ENCODE peak calls at places on chromosomes 7 and 10, in six cellular contexts. X is HepG2, M is SK-N-SH, A is GM12878, Y is K562, L is H1. T is an unnamed sample.

GRCh38 chr7:105188201-105188600 is 174.2 kb downstream of the KMT2E start:
- DNase-seq in Y (no peak), L (no peak), X (no peak), A (no peak), M (no peak), T (no peak)

GRCh38 chr10:127046975-127047877 is 142.0 kb downstream of the DOCK1 start:
- DNase-seq in L (no peak), X (no peak), M (no peak), Y (no peak), A (no peak), T (no peak)

GRCh38 chr10:76388321-76388720 is 956.9 kb downstream of the LRMDA start:
- DNase-seq in Y (no peak), A (no peak), X (no peak), L (no peak), M (no peak), T (no peak)

GRCh38 chr7:114153700-114154099 is 234.9 kb upstream of the PPP1R3A start:
- DNase-seq in L (no peak), X (no peak), M (no peak), A (no peak), Y (no peak), T (no peak)

GRCh38 chr10:17742918-17743317 is 9.1 kb upstream of the TMEM236 start:
- DNase-seq in M (peak; percentile 49), X (peak; percentile 30), L (peak; percentile 84), A (no peak), Y (peak; percentile 59), T (peak; percentile 49)

GRCh38 chr7:105760549-105761447 is 115.6 kb downstream of the ATXN7L1 start:
- DNase-seq in A (no peak), M (no peak), L (no peak), X (no peak), Y (no peak), T (no peak)

GRCh38 chr10:50396491-50397311 is 145.4 kb upstream of the ASAH2 start:
- DNase-seq in X (no peak), L (no peak), A (no peak), Y (no peak), M (no peak), T (no peak)

GRCh38 chr7:54811925-54812264 is 52.9 kb upstream of the SEC61G start:
- DNase-seq in Y (no peak), A (no peak), L (no peak), X (no peak), M (no peak), T (no peak)

GRCh38 chr7:116999316-116999715 is 46.0 kb downstream of the ST7 start:
- DNase-seq in M (no peak), X (no peak), L (no peak), Y (peak; percentile 7), A (no peak), T (no peak)

GRCh38 chr10:69409968-69410367 is 6.8 kb downstream of the TACR2 start:
- DNase-seq in Y (peak; percentile 48), X (no peak), A (peak; percentile 60), L (no peak), M (no peak), T (no peak)

GRCh38 chr7:44067064-44067951 is 1.9 kb upstream of the PGAM2 start:
- DNase-seq in L (no peak), M (peak; percentile 42), A (no peak), Y (no peak), X (no peak), T (no peak)

GRCh38 chr7:140497241-140497769 is 18.0 kb upstream of the MKRN1 start:
- DNase-seq in M (no peak), X (no peak), Y (no peak), L (no peak), A (no peak), T (no peak)

GRCh38 chr7:31114593-31115343 is 62.7 kb downstream of the ADCYAP1R1 start:
- DNase-seq in M (no peak), Y (no peak), L (peak; percentile 50), X (no peak), A (no peak), T (no peak)

GRCh38 chr7:98288064-98288823 is 6.8 kb downstream of the BRI3 start:
- DNase-seq in Y (no peak), X (no peak), L (no peak), M (peak; percentile 35), A (no peak), T (no peak)

GRCh38 chr10:82150123-82150900 is 275.3 kb downstream of the NRG3 start:
- DNase-seq in M (peak; percentile 32), X (no peak), Y (no peak), A (no peak), L (peak; percentile 92), T (no peak)

GRCh38 chr7:33278095-33278494 is 148.7 kb downstream of the BBS9 start:
- DNase-seq in Y (no peak), A (no peak), X (peak; percentile 9), L (no peak), M (no peak), T (no peak)

GRCh38 chr7:134029-134428 is 58.3 kb upstream of the FAM20C start:
- DNase-seq in M (no peak), Y (no peak), X (no peak), A (no peak), L (no peak), T (no peak)

GRCh38 chr10:22339761-22340361 is 5.4 kb upstream of the SPAG6 start:
- DNase-seq in X (no peak), L (no peak), Y (peak; percentile 47), M (peak; percentile 55), A (no peak), T (no peak)

GRCh38 chr7:1576521-1577253 is 6.9 kb upstream of the PSMG3 start:
- DNase-seq in M (no peak), Y (no peak), A (no peak), L (no peak), X (no peak), T (no peak)

GRCh38 chr10:103676851-103677417 is 178.4 kb downstream of the SH3PXD2A start:
- DNase-seq in M (no peak), Y (no peak), A (no peak), X (no peak), L (no peak), T (no peak)

GRCh38 chr10:37734971-37735370 is 122.4 kb downstream of the ZNF248 start:
- DNase-seq in A (no peak), X (peak; percentile 72), M (no peak), L (no peak), Y (no peak), T (peak; percentile 54)

GRCh38 chr10:117663750-117664149 is 121.2 kb downstream of the EMX2 start:
- DNase-seq in X (peak; percentile 6), M (no peak), A (peak; percentile 83), Y (no peak), L (no peak), T (peak; percentile 33)

GRCh38 chr10:79073784-79074432 is 5.1 kb downstream of the ZMIZ1 start:
- DNase-seq in M (no peak), L (no peak), A (no peak), Y (no peak), X (peak; percentile 61), T (no peak)

DNA sequence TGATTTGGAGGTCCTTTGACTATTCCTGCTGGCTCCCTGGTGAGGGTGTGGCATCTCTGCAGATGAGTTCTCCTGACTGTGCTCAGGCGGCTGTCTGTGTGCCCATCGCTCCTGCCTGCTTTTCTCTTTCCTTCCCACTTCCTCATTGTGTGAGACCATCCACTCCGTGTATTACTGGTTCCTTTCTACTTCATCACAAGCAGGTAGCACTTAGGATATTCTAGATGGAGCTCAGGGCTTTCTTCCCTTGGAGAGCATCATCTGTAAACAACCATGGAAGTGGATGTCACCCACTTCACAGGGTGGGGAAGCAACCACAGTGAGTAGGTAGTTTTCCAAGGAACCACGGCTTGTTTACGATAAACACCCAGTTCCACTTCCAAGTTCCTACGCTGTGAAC is 15.7 kb downstream of the DNAJB6 start:
- DNase-seq in M (no peak), L (no peak), X (no peak), A (no peak), Y (peak; percentile 32), T (no peak)
- TF ChIP-seq JUND in M (no peak), L (no peak), X (no peak), A (no peak), Y (no peak), T (no peak)

GRCh38 chr10:92464364-92464763 is 109.5 kb downstream of the IDE start:
- DNase-seq in Y (peak; percentile 41), M (no peak), A (no peak), X (no peak), L (no peak), T (no peak)

GRCh38 chr10:92463582-92463981 is 110.3 kb downstream of the IDE start:
- DNase-seq in A (no peak), Y (no peak), L (no peak), X (no peak), M (no peak), T (no peak)
- H3K36me3 ChIP-seq in A (peaks cover 1% of the 10 kb centered on the region), Y (peaks cover 71% of the 10 kb centered on the region), L (peaks cover 30% of the 10 kb centered on the region), X (peaks cover 4% of the 10 kb centered on the region), M (peaks cover 51% of the 10 kb centered on the region), T (peaks cover 11% of the 10 kb centered on the region)

DNA sequence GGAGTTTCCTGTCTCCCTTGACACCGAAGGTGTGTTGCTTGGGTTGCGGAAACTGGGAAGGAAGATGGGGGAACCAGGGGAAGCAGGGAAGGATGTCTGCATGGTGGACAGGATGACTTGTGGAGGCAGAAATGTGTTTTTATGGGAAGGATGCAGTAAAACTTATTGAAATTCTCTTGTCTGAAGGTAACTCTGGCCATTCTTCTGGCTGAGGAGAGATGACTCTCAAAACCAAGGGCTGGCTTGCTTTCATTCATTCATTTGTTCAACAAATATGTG is 1.5 kb downstream of the UBTD1 start:
- DNase-seq in L (no peak), A (no peak), Y (no peak), M (no peak), X (no peak), T (no peak)
- H3K9ac ChIP-seq in L (peak overlapping the region; percentile 42), A (no peak overlapping the region), Y (no peak overlapping the region), M (peak overlapping the region; percentile 84), X (peak overlapping the region; percentile 92), T (no peak overlapping the region)

GRCh38 chr10:6601224-6601805 is 21.2 kb upstream of the PRKCQ start:
- DNase-seq in M (no peak), Y (no peak), X (no peak), L (no peak), A (no peak), T (no peak)
- TF ChIP-seq JUND in M (no peak), Y (no peak), X (no peak), L (no peak), A (no peak), T (no peak)

GRCh38 chr10:87060280-87060928 is 34.2 kb downstream of the GLUD1 start:
- DNase-seq in Y (no peak), M (no peak), X (peak; percentile 16), A (no peak), L (no peak), T (no peak)
- H3K36me3 ChIP-seq in Y (peaks cover 74% of the 10 kb centered on the region), M (peaks cover 32% of the 10 kb centered on the region), X (peaks cover 18% of the 10 kb centered on the region), A (no peaks in the 10 kb centered on the region), L (peaks cover 58% of the 10 kb centered on the region), T (peaks cover 43% of the 10 kb centered on the region)

GRCh38 chr7:46011059-46011458 is 90.0 kb upstream of the IGFBP3 start:
- DNase-seq in X (no peak), A (no peak), M (no peak), L (no peak), Y (no peak), T (no peak)

GRCh38 chr7:46011501-46011900 is 90.4 kb upstream of the IGFBP3 start:
- DNase-seq in A (no peak), Y (no peak), L (no peak), X (no peak), M (no peak), T (no peak)

GRCh38 chr7:46015107-46015868 is 94.2 kb upstream of the IGFBP3 start:
- DNase-seq in X (peak; percentile 14), L (peak; percentile 79), A (no peak), M (no peak), Y (no peak), T (no peak)
- H3K9ac ChIP-seq in X (no peak overlapping the region), L (no peak overlapping the region), A (no peak overlapping the region), M (no peak overlapping the region), Y (no peak overlapping the region), T (no peak overlapping the region)

T was measured in HCT116.